ENCODE peak calls at places on chromosome X, in nine cellular contexts. E, L, G, N, Z, Y, W, P and R are unnamed samples.
A peak's percentile ranks its signal among the peaks of the same experiment; 100 is the strongest.

GRCh38 chrX:20267924-20268701 is 1.4 kb upstream of the RPS6KA3 start:
- DNase-seq in G (peak; percentile 61), W (no peak), P (peak; percentile 76), Z (peak; percentile 40), E (peak; percentile 50), Y (no peak), L (peak; percentile 27), N (peak; percentile 62), R (no peak)

GRCh38 chrX:43813898-43814297 is 68.4 kb downstream of the MAOB start:
- DNase-seq in N (no peak), G (peak; percentile 59), P (peak; percentile 24), L (no peak), Y (no peak), W (no peak), Z (no peak), E (peak; percentile 35), R (no peak)

GRCh38 chrX:133415276-133416105 is at the start of gene GPC4:
- DNase-seq in Z (peak; percentile 76), N (peak; percentile 71), Y (no peak), E (peak; percentile 78), L (peak; percentile 28), P (peak; percentile 67), W (no peak), G (peak; percentile 74), R (peak; percentile 73)

GRCh38 chrX:68018248-68019203 is 414.8 kb downstream of the OPHN1 start:
- DNase-seq in P (peak; percentile 43), W (no peak), Z (no peak), N (no peak), L (no peak), E (peak; percentile 68), G (peak; percentile 46), Y (no peak), R (no peak)

GRCh38 chrX:47311857-47312774 is 58.3 kb upstream of the ZNF157 start:
- DNase-seq in Z (peak; percentile 43), N (peak; percentile 44), P (peak; percentile 70), Y (peak; percentile 26), E (peak; percentile 71), W (no peak), G (peak; percentile 59), L (no peak), R (no peak)

GRCh38 chrX:97931586-97931985 is 1047.9 kb downstream of the RPA4 start:
- DNase-seq in L (no peak), W (no peak), Y (no peak), Z (no peak), N (no peak), P (no peak), E (no peak), G (no peak), R (no peak)

GRCh38 chrX:15497865-15498264 is 2.7 kb upstream of the BMX start:
- DNase-seq in E (peak; percentile 72), Y (no peak), W (peak; percentile 21), G (peak; percentile 78), N (no peak), L (no peak), Z (peak; percentile 56), P (peak; percentile 50), R (peak; percentile 71)

GRCh38 chrX:19595036-19595435 is 79.7 kb upstream of the MAP3K15 start:
- DNase-seq in P (peak; percentile 4), Y (no peak), N (no peak), E (no peak), G (no peak), W (no peak), L (no peak), Z (no peak), R (no peak)

GRCh38 chrX:31706456-31706855 is 634.6 kb upstream of the FTHL17 start:
- DNase-seq in N (no peak), E (no peak), Z (no peak), L (no peak), G (no peak), P (no peak), W (no peak), Y (no peak), R (no peak)

GRCh38 chrX:43655961-43656494 is at the start of gene MAOA:
- DNase-seq in Z (peak; percentile 88), Y (no peak), P (peak; percentile 80), W (peak; percentile 13), L (peak; percentile 66), N (peak; percentile 86), G (peak; percentile 66), E (peak; percentile 53), R (no peak)

GRCh38 chrX:12770440-12770839 is 20.8 kb upstream of the PRPS2 start:
- DNase-seq in G (peak; percentile 24), W (no peak), P (no peak), N (no peak), Z (no peak), L (no peak), Y (no peak), E (no peak), R (no peak)

GRCh38 chrX:46447384-46447783 is 97.8 kb downstream of the ZNF674 start:
- DNase-seq in L (no peak), P (peak; percentile 21), G (no peak), W (no peak), E (no peak), Z (no peak), N (no peak), Y (no peak), R (no peak)

GRCh38 chrX:6383911-6384310 is 151.0 kb downstream of the VCX3A start:
- DNase-seq in W (no peak), Z (no peak), N (no peak), G (peak; percentile 36), Y (no peak), E (no peak), P (no peak), L (no peak), R (no peak)

GRCh38 chrX:45295587-45295986 is 94.9 kb upstream of the DIPK2B start:
- DNase-seq in L (no peak), E (no peak), Y (peak; percentile 19), G (no peak), N (no peak), W (no peak), Z (peak; percentile 35), P (no peak), R (no peak)

GRCh38 chrX:141879616-141880015 is 24.1 kb upstream of the MAGEC1 start:
- DNase-seq in E (no peak), N (no peak), L (no peak), Z (no peak), G (no peak), Y (no peak), W (no peak), P (no peak), R (no peak)

GRCh38 chrX:71652405-71652804 is 14.9 kb upstream of the LOC101059915 start:
- DNase-seq in E (no peak), Z (peak; percentile 49), P (peak; percentile 58), Y (peak; percentile 14), L (no peak), G (peak; percentile 61), N (no peak), W (no peak), R (no peak)

GRCh38 chrX:46218373-46218772 is 326.8 kb downstream of the ZNF674 start:
- DNase-seq in N (no peak), E (no peak), G (no peak), Y (no peak), P (no peak), L (no peak), Z (no peak), W (no peak), R (no peak)

GRCh38 chrX:149618871-149619270 is 12.7 kb downstream of the TMEM185A start:
- DNase-seq in Z (no peak), Y (no peak), G (no peak), P (no peak), E (no peak), W (no peak), L (no peak), N (no peak), R (no peak)

GRCh38 chrX:19825271-19825670 is 62.1 kb downstream of the SH3KBP1 start:
- DNase-seq in W (no peak), Y (no peak), Z (no peak), L (no peak), E (no peak), P (no peak), G (no peak), N (no peak), R (no peak)

GRCh38 chrX:120664081-120664480 is 34.2 kb upstream of the C1GALT1C1 start:
- DNase-seq in Z (no peak), L (no peak), G (no peak), E (no peak), P (no peak), W (no peak), Y (no peak), N (no peak), R (no peak)
- TF ChIP-seq CTCF in Z (peak; percentile 19), L (no peak), G (peak; percentile 23), E (no peak), P (peak; percentile 24), W (peak; percentile 23), Y (no peak), N (no peak), R (peak; percentile 52)

DNA sequence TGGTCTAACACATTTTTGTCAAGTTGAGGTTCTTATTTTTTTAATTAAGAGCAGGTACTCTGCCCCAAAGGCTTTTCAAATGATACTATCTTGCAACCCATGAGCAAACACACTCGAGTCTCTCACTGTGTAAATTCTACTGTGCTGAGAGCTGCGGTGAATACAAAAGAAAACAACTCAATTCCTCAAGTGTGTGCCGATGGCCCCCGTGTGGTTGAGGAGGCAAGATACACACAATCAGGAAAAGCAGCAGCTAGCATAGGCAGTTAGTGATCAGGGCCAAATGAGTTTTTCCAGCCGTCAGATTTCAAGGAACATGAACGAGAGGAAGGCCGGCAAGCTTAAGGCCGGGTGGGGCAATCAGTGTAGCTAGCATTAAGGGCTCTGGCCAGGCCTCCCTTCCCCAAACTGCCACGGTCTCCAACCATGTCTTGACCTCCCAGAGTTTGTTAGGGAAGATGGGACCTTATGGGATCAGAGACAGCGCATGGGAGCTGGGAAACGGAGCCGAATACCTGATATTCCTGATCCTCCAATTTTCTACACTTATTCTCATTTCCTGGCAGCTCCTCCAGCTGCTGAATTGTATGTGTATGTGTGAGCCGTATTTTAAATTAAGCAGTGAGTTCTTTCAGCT is 59.7 kb downstream of the RTL9 start:
- DNase-seq in Y (no peak), W (no peak), P (peak; percentile 45), E (peak; percentile 55), L (no peak), Z (no peak), N (peak; percentile 45), G (peak; percentile 59), R (no peak)
- TF ChIP-seq CTCF in Y (peak; percentile 50), W (peak; percentile 44), P (peak; percentile 51), E (peak; percentile 72), L (peak; percentile 29), Z (no peak), N (no peak), G (peak; percentile 55), R (peak; percentile 53)

DNA sequence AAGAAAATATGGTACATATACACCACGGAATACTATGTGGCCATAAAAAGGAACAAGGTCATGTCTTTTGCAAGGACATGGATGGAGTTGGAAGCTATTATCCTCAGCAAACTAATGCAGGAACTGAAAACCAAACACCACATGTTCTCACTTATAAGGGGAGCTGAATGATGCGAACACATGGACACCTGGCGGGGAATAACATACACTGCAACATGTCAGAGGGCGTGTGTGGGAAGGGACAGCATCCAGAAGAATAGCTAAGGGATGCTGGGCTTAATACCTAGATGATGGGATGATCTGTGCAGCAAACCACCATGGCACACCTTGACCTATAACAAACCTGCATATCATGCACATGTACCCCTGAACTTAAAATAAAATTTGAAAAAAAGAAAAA is 19.5 kb upstream of the CNKSR2 start:
- DNase-seq in G (no peak), N (no peak), Z (no peak), E (no peak), Y (no peak), W (no peak), P (no peak), L (no peak), R (no peak)
- TF ChIP-seq CTCF in G (no peak), N (no peak), Z (no peak), E (no peak), Y (no peak), W (no peak), P (no peak), L (no peak), R (no peak)

GRCh38 chrX:78119521-78120227 is 15.6 kb downstream of the PGK1 start:
- DNase-seq in Z (no peak), L (no peak), Y (no peak), G (no peak), N (no peak), W (no peak), P (no peak), E (no peak), R (no peak)
- TF ChIP-seq CTCF in Z (no peak), L (no peak), Y (peak; percentile 6), G (peak; percentile 39), N (no peak), W (peak; percentile 15), P (peak; percentile 13), E (peak; percentile 51), R (no peak)